ENCODE peak calls at places on chromosomes 2 and 18, in nine cellular contexts. N is tibial nerve, E is astrocyte, A is endothelial cell, I is left ventricle myocardium inferior, C is fibroblast of lung, L is PC-3, W is progenitor cell of endocrine pancreas, V is AG10803. O is an unnamed sample.

GRCh38 chr2:163734911-163735691 is 707 bp downstream of the FIGN start:
- DNase-seq in C (peak), V (peak), W (no peak), N (no peak), E (no peak), L (peak), I (no peak), A (no peak), O (no peak)

GRCh38 chr2:17578466-17578928 is 38.0 kb downstream of the VSNL1 start:
- DNase-seq in W (no peak), L (no peak), A (no peak), E (no peak), V (no peak), N (no peak), C (no peak), I (no peak), O (no peak)

GRCh38 chr2:29216609-29216909 is 101.3 kb downstream of the CLIP4 start:
- DNase-seq in V (no peak), L (no peak), E (no peak), A (no peak), I (no peak), N (no peak), W (no peak), C (no peak), O (no peak)

GRCh38 chr18:76450912-76451421 is 44.1 kb downstream of the ZNF516 start:
- DNase-seq in V (peak), N (peak), I (peak), L (peak), E (peak), W (no peak), A (peak), C (peak), O (peak)

GRCh38 chr2:221482581-221483140 is 89.4 kb downstream of the EPHA4 start:
- DNase-seq in E (no peak), I (no peak), V (no peak), W (no peak), C (no peak), N (no peak), A (no peak), L (no peak), O (no peak)

GRCh38 chr2:218448934-218449333 is 30.0 kb downstream of the VIL1 start:
- DNase-seq in L (peak), C (peak), E (no peak), A (no peak), W (no peak), N (no peak), I (no peak), V (peak), O (no peak)

GRCh38 chr18:62880673-62881364 is 165.5 kb downstream of the PHLPP1 start:
- DNase-seq in L (no peak), A (no peak), N (no peak), E (no peak), C (no peak), I (no peak), W (no peak), V (no peak), O (no peak)

GRCh38 chr2:234178309-234179030 is 128.0 kb downstream of the SPP2 start:
- DNase-seq in W (no peak), E (peak), L (peak), A (no peak), I (no peak), N (no peak), C (peak), V (no peak), O (peak)

GRCh38 chr2:48144777-48145176 is 238.5 kb upstream of the FBXO11 start:
- DNase-seq in V (no peak), N (no peak), W (no peak), C (peak), L (no peak), A (no peak), E (peak), I (no peak), O (no peak)

GRCh38 chr2:7825591-7826312 is 856.1 kb upstream of the ID2 start:
- DNase-seq in E (peak), I (no peak), V (peak), C (peak), N (no peak), W (no peak), L (peak), A (no peak), O (no peak)

GRCh38 chr2:169928463-169928864 is 101.2 kb downstream of the UBR3 start:
- DNase-seq in L (peak), I (no peak), V (peak), N (peak), C (peak), A (no peak), E (peak), W (no peak), O (no peak)

GRCh38 chr2:176018708-176019107 is 16.6 kb upstream of the LNPK start:
- DNase-seq in I (no peak), V (no peak), N (no peak), W (no peak), E (no peak), L (peak), A (no peak), C (peak), O (no peak)

GRCh38 chr2:230706053-230706498 is 6.6 kb upstream of the CAB39 start:
- DNase-seq in W (no peak), V (no peak), E (no peak), C (no peak), L (peak), I (no peak), N (no peak), A (no peak), O (no peak)

GRCh38 chr2:43519711-43520221 is 76.1 kb downstream of the THADA start:
- DNase-seq in I (no peak), C (peak), L (peak), E (peak), A (no peak), V (peak), N (no peak), W (no peak), O (no peak)

GRCh38 chr18:59983506-59983905 is 83.7 kb downstream of the PMAIP1 start:
- DNase-seq in N (no peak), A (no peak), I (no peak), L (no peak), C (no peak), W (no peak), E (no peak), V (no peak), O (no peak)

GRCh38 chr2:12396699-12397098 is 320.0 kb upstream of the TRIB2 start:
- DNase-seq in E (no peak), C (no peak), L (no peak), N (no peak), W (no peak), I (no peak), V (no peak), A (no peak), O (no peak)

GRCh38 chr2:39657538-39657937 is 8.2 kb upstream of the TMEM178A start:
- DNase-seq in V (no peak), I (no peak), A (no peak), W (no peak), N (no peak), E (no peak), L (no peak), C (no peak), O (no peak)

GRCh38 chr2:47169784-47170183 is 14.7 kb upstream of the STPG4 start:
- DNase-seq in A (no peak), V (no peak), E (no peak), L (no peak), C (no peak), N (no peak), I (no peak), W (no peak), O (no peak)

GRCh38 chr2:40760071-40760666 is 308.3 kb upstream of the SLC8A1 start:
- DNase-seq in V (peak), L (peak), I (no peak), C (peak), A (peak), N (peak), E (peak), W (peak), O (peak)

GRCh38 chr18:10525563-10526210 is at the start of gene NAPG:
- DNase-seq in C (peak), N (peak), E (peak), A (peak), I (peak), V (peak), W (peak), L (peak), O (peak)

GRCh38 chr2:27316655-27317412 is 6.1 kb downstream of the MPV17 start:
- DNase-seq in L (no peak), N (no peak), E (no peak), A (no peak), W (no peak), I (no peak), C (no peak), V (no peak), O (no peak)

GRCh38 chr18:49055787-49056186 is 105.0 kb upstream of the SMAD7 start:
- DNase-seq in V (peak), N (peak), L (peak), A (no peak), W (no peak), I (peak), E (peak), C (peak), O (no peak)

GRCh38 chr2:40281021-40281940 is 170.6 kb downstream of the SLC8A1 start:
- DNase-seq in E (peak), C (peak), A (no peak), W (no peak), I (no peak), V (peak), L (peak), N (no peak), O (no peak)

GRCh38 chr18:34840416-34840815 is 130.3 kb downstream of the DTNA start:
- DNase-seq in L (no peak), C (peak), V (no peak), A (no peak), W (no peak), E (no peak), I (no peak), N (no peak), O (no peak)

GRCh38 chr18:7452331-7452730 is 114.8 kb upstream of the PTPRM start:
- DNase-seq in A (peak), E (no peak), L (peak), V (peak), C (no peak), I (no peak), N (no peak), W (no peak), O (peak)

GRCh38 chr2:235215248-235215647 is 263.4 kb downstream of the SH3BP4 start:
- DNase-seq in I (no peak), E (no peak), A (no peak), L (no peak), C (no peak), N (no peak), W (no peak), V (no peak), O (no peak)

GRCh38 chr2:238379096-238379810 is 47.5 kb upstream of the ASB1 start:
- DNase-seq in L (peak), W (no peak), I (no peak), N (no peak), C (peak), A (no peak), E (peak), V (peak), O (no peak)

GRCh38 chr2:179715196-179715595 is 146.2 kb downstream of the ZNF385B start:
- DNase-seq in E (no peak), A (no peak), C (no peak), L (peak), V (no peak), I (no peak), W (no peak), N (no peak), O (no peak)

GRCh38 chr2:200662727-200663126 is 76.9 kb downstream of the AOX1 start:
- DNase-seq in N (no peak), L (peak), I (no peak), A (no peak), V (peak), C (peak), W (no peak), E (peak), O (no peak)

GRCh38 chr2:227479865-227480475 is 8.0 kb downstream of the AGFG1 start:
- DNase-seq in W (no peak), A (no peak), N (no peak), C (no peak), E (no peak), V (peak), I (no peak), L (peak), O (no peak)
- TF ChIP-seq CTCF in W (no peak), A (no peak), N (peak), C (peak), E (peak), V (peak), I (peak), L (peak), O (no peak)

GRCh38 chr2:209049608-209050007 is 374.2 kb upstream of the MAP2 start:
- DNase-seq in A (no peak), W (no peak), I (no peak), E (no peak), L (no peak), C (no peak), V (no peak), N (no peak), O (no peak)
- TF ChIP-seq CTCF in A (no peak), W (no peak), I (no peak), E (no peak), L (no peak), C (no peak), V (no peak), N (no peak), O (no peak)

GRCh38 chr2:81260320-81260719 is 955.8 kb upstream of the LRRTM1 start:
- DNase-seq in V (no peak), L (peak), E (no peak), N (no peak), I (no peak), C (peak), W (no peak), A (no peak), O (no peak)

GRCh38 chr2:81263989-81264388 is 959.4 kb upstream of the LRRTM1 start:
- DNase-seq in E (no peak), I (no peak), A (no peak), W (no peak), L (no peak), N (no peak), V (no peak), C (no peak), O (no peak)

DNA sequence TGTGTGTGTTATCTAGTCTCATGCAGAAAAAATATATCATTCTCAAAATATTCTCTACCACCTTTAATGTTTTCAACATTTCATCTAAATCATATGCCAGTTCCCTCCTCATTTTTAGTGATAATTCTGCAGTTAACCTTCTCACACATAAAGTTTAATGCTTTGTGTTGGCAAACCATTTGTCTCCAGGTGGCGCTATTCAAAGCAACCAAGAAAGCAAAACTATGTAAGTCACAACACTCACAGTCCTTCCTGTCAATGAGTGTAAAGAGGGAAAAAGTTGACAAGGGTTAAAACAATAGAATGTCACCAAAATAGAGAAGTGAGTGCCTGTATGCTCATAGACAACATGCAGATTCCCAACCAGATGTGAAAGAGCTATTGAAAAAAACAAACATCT is 961.6 kb upstream of the LRRTM1 start:
- DNase-seq in A (peak), N (no peak), E (no peak), C (no peak), I (no peak), W (no peak), V (no peak), L (peak), O (peak)
- TF ChIP-seq CTCF in A (peak), N (no peak), E (no peak), C (peak), I (no peak), W (peak), V (no peak), L (peak), O (peak)

GRCh38 chr2:9914384-9915065 is 37.0 kb upstream of the GRHL1 start:
- DNase-seq in C (peak), W (no peak), V (peak), A (no peak), L (peak), N (no peak), E (peak), I (no peak), O (no peak)
- TF ChIP-seq CTCF in C (peak), W (no peak), V (no peak), A (no peak), L (peak), N (no peak), E (no peak), I (no peak), O (no peak)

DNA sequence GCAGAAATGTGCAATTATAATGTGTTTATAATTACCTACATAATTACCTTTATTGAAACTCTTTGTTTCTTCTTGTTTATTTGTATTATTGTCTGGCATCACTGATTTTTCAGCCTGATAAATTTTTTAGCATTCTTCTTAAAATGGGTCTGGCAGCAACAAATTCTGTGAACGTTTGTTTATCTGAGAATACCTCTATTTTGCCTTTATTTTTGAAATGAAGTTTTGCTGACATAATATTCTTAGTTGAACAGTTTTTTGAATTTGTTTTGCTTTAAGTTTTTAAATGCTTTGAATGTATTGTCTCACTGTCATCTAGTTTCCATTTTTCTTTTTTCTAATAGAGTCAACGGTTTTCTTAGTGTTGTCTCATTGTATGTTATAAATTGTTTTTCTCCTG is 1152.0 kb upstream of the CDH2 start:
- DNase-seq in A (no peak), V (no peak), E (no peak), W (no peak), L (no peak), C (no peak), I (no peak), N (no peak), O (no peak)
- TF ChIP-seq CTCF in A (no peak), V (no peak), E (no peak), W (no peak), L (no peak), C (no peak), I (no peak), N (no peak), O (no peak)

GRCh38 chr2:23291274-23291673 is 93.7 kb upstream of the KLHL29 start:
- DNase-seq in N (peak), W (no peak), C (no peak), E (no peak), A (no peak), I (no peak), V (peak), L (no peak), O (no peak)

GRCh38 chr2:23294238-23294637 is 90.7 kb upstream of the KLHL29 start:
- DNase-seq in N (no peak), L (no peak), E (no peak), I (no peak), C (no peak), V (no peak), W (no peak), A (no peak), O (no peak)

GRCh38 chr2:23293756-23294155 is 91.2 kb upstream of the KLHL29 start:
- DNase-seq in E (no peak), C (no peak), N (no peak), I (no peak), L (no peak), W (no peak), A (no peak), V (peak), O (no peak)

GRCh38 chr2:23293063-23293462 is 91.9 kb upstream of the KLHL29 start:
- DNase-seq in L (peak), W (no peak), E (no peak), N (peak), V (peak), I (peak), A (no peak), C (no peak), O (no peak)

DNA sequence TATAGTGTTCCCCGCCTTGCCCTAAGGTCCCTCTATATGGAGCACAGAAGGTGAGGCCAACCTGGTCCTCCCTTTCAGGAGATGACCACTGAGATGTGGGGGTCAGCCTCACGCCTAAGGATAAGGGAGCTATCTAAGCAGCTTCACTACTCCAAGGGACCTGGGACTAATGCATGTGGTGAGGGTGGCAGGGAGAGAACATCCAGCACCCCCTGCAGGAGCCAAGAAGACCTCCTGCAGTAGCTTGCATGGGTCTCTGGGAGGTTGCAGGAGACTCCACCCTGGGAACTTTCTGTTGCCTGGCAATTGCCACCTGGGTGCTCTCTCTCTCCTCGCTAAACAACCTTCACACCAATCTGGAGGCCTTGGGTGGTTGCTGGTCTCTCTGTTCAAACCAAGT is 93.0 kb upstream of the KLHL29 start:
- DNase-seq in V (no peak), E (no peak), L (no peak), W (no peak), C (no peak), A (no peak), N (no peak), I (no peak), O (no peak)
- TF ChIP-seq CTCF in V (no peak), E (no peak), L (no peak), W (no peak), C (no peak), A (no peak), N (no peak), I (no peak), O (no peak)

GRCh38 chr18:58096658-58097057 is 52.6 kb downstream of the NEDD4L start:
- DNase-seq in L (no peak), V (no peak), W (no peak), C (no peak), I (no peak), E (no peak), A (no peak), N (no peak), O (no peak)

GRCh38 chr18:58097127-58097906 is 53.3 kb downstream of the NEDD4L start:
- DNase-seq in I (no peak), V (no peak), C (peak), N (no peak), W (no peak), A (no peak), E (peak), L (no peak), O (no peak)

GRCh38 chr18:58093311-58093790 is 49.3 kb downstream of the NEDD4L start:
- DNase-seq in E (no peak), V (no peak), C (no peak), W (no peak), L (peak), A (no peak), I (no peak), N (no peak), O (no peak)

GRCh38 chr18:58095655-58096054 is 51.6 kb downstream of the NEDD4L start:
- DNase-seq in L (no peak), C (no peak), W (no peak), A (no peak), N (no peak), I (no peak), E (no peak), V (no peak), O (no peak)

DNA sequence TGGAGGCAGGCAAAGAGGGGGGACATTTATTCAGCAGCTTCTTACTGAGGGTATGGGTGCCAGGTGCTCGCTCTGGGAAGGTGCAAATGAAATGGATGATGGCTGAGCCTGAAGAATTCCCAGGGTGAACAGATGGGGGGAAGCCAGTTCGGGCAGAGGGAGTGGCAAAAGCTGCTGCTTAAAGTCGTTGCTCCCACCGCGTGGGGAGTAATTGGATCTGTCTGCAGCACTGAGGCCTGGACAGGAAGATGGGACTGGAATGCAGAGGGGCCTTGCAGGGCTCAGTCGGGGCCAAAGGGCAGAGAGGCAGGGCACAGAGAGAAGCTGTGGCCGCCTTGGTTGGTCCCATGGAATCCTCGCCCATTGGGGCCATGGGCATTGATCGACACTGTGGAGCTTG is 51.2 kb downstream of the NEDD4L start:
- DNase-seq in E (no peak), N (no peak), V (no peak), C (no peak), L (no peak), I (no peak), W (no peak), A (no peak), O (peak)
- TF ChIP-seq CTCF in E (no peak), N (no peak), V (no peak), C (no peak), L (no peak), I (no peak), W (no peak), A (no peak), O (no peak)

O was measured in nephron progenitor cell.